ENCODE peak calls at places on chromosomes 7 and 10, in eight cellular contexts. K is NCI-H2107; E is psoas muscle; Z is CD4-positive, alpha-beta memory T cell; W is T follicular helper cell; M is GM06990; O is LoVo; L is left lung. Y is an unnamed sample.

GRCh38 chr7:111638048-111638447 is 75.8 kb upstream of the IMMP2L start:
- DNase-seq in W (no peak), K (no peak), Z (no peak), O (no peak), M (no peak), E (no peak), L (no peak), Y (no peak)

GRCh38 chr7:18513343-18513742 is 17.8 kb downstream of the HDAC9 start:
- DNase-seq in Z (no peak), M (no peak), E (no peak), O (no peak), L (no peak), K (no peak), W (no peak), Y (no peak)

GRCh38 chr10:102342958-102343357 is 52.5 kb upstream of the NFKB2 start:
- DNase-seq in M (no peak), L (no peak), Z (no peak), O (no peak), K (no peak), W (no peak), E (no peak), Y (no peak)

GRCh38 chr10:43060291-43060690 is 16.6 kb upstream of the RET start:
- DNase-seq in L (no peak), K (no peak), O (no peak), E (peak; percentile 7), Z (no peak), M (no peak), W (no peak), Y (peak; percentile 59)

GRCh38 chr10:11110499-11110898 is 92.8 kb downstream of the CELF2 start:
- DNase-seq in W (no peak), M (no peak), O (no peak), K (no peak), E (no peak), L (no peak), Z (no peak), Y (peak; percentile 14)

GRCh38 chr10:68156373-68157185 is 47.3 kb downstream of the MYPN start:
- DNase-seq in Z (peak; percentile 51), L (peak; percentile 38), M (no peak), K (no peak), W (peak; percentile 49), E (no peak), O (peak; percentile 54), Y (peak; percentile 25)

GRCh38 chr7:155232911-155233702 is 64.6 kb upstream of the INSIG1 start:
- DNase-seq in L (no peak), O (no peak), W (no peak), Z (no peak), E (no peak), M (no peak), K (no peak), Y (no peak)

GRCh38 chr7:81211617-81212016 is 292.8 kb upstream of the SEMA3C start:
- DNase-seq in O (no peak), K (no peak), Z (no peak), W (no peak), M (no peak), E (no peak), L (no peak), Y (no peak)

GRCh38 chr7:99365318-99366141 is 9.0 kb upstream of the ARPC1B start:
- DNase-seq in L (no peak), E (peak; percentile 41), Z (peak; percentile 64), W (peak; percentile 64), O (peak; percentile 19), M (no peak), K (no peak), Y (peak; percentile 55)

GRCh38 chr10:58465641-58466040 is 47.0 kb upstream of the BICC1 start:
- DNase-seq in W (no peak), E (no peak), O (no peak), K (no peak), Z (no peak), L (no peak), M (no peak), Y (no peak)

GRCh38 chr7:17965600-17965999 is 25.3 kb upstream of the SNX13 start:
- DNase-seq in L (no peak), O (peak; percentile 32), W (no peak), Z (no peak), M (no peak), K (no peak), E (no peak), Y (no peak)

GRCh38 chr7:27176343-27176731 is 2.2 kb upstream of the HOXA10 start:
- DNase-seq in M (no peak), K (no peak), Z (no peak), E (no peak), W (no peak), L (no peak), O (no peak), Y (no peak)

GRCh38 chr10:123563581-123563855 is 102.6 kb upstream of the GPR26 start:
- DNase-seq in L (no peak), W (no peak), M (no peak), Z (no peak), O (no peak), K (no peak), E (no peak), Y (no peak)

GRCh38 chr7:157339777-157340677 is 3.2 kb downstream of the DNAJB6 start:
- DNase-seq in L (no peak), E (peak; percentile 67), O (peak; percentile 70), Z (peak; percentile 73), M (no peak), W (peak; percentile 57), K (no peak), Y (peak; percentile 64)

GRCh38 chr10:86966008-86966654 is 2.2 kb upstream of the ADIRF start:
- DNase-seq in K (no peak), E (no peak), M (peak; percentile 52), O (no peak), Z (no peak), L (no peak), W (no peak), Y (no peak)

GRCh38 chr10:25425776-25426175 is 251.0 kb downstream of the GPR158 start:
- DNase-seq in W (no peak), K (no peak), O (no peak), L (no peak), Z (no peak), E (no peak), M (no peak), Y (no peak)

GRCh38 chr7:70354409-70355169 is 756.3 kb downstream of the AUTS2 start:
- DNase-seq in Z (peak; percentile 11), L (no peak), E (no peak), O (no peak), M (no peak), K (no peak), W (no peak), Y (no peak)

GRCh38 chr10:78770167-78771090 is 298.3 kb upstream of the ZMIZ1 start:
- DNase-seq in L (peak; percentile 14), W (no peak), E (no peak), Z (no peak), M (no peak), O (no peak), K (no peak), Y (no peak)

GRCh38 chr10:80196270-80196949 is 8.9 kb downstream of the ANXA11 start:
- DNase-seq in K (peak; percentile 19), M (peak; percentile 48), L (peak; percentile 80), W (peak; percentile 37), E (peak; percentile 84), O (peak; percentile 90), Z (peak; percentile 42), Y (peak; percentile 77)

GRCh38 chr7:47085491-47086275 is 496.2 kb downstream of the TNS3 start:
- DNase-seq in M (no peak), Z (no peak), L (no peak), W (no peak), O (no peak), E (no peak), K (no peak), Y (no peak)

GRCh38 chr7:40608321-40609075 is 473.7 kb downstream of the SUGCT start:
- DNase-seq in K (no peak), W (no peak), M (no peak), L (no peak), Z (no peak), O (no peak), E (no peak), Y (no peak)

GRCh38 chr7:120856621-120857352 is 1.2 kb downstream of the TSPAN12 start:
- DNase-seq in Z (peak; percentile 2), O (peak; percentile 67), E (peak; percentile 29), M (peak; percentile 70), K (no peak), W (no peak), L (peak; percentile 38), Y (peak; percentile 60)

GRCh38 chr10:116985611-116986010 is 19.4 kb downstream of the SHTN1 start:
- DNase-seq in O (no peak), W (no peak), E (no peak), L (no peak), Z (no peak), M (no peak), K (no peak), Y (no peak)

GRCh38 chr10:11036424-11037011 is 18.8 kb downstream of the CELF2 start:
- DNase-seq in K (no peak), Z (no peak), O (peak; percentile 19), L (no peak), M (no peak), E (no peak), W (no peak), Y (peak; percentile 58)

GRCh38 chr7:104971290-104972071 is 42.5 kb upstream of the KMT2E start:
- DNase-seq in L (no peak), Z (no peak), E (no peak), K (no peak), O (peak; percentile 67), W (no peak), M (no peak), Y (peak; percentile 95)

GRCh38 chr10:119542357-119542989 is at the start of gene RGS10:
- DNase-seq in Z (peak; percentile 77), O (peak; percentile 90), E (peak; percentile 75), W (peak; percentile 72), K (no peak), M (peak; percentile 87), L (peak; percentile 92), Y (peak; percentile 68)

GRCh38 chr7:85022064-85022697 is 164.7 kb downstream of the SEMA3D start:
- DNase-seq in L (no peak), E (no peak), M (no peak), K (no peak), O (no peak), W (no peak), Z (no peak), Y (no peak)

GRCh38 chr10:126935263-126935946 is 30.2 kb downstream of the DOCK1 start:
- DNase-seq in M (no peak), K (no peak), W (no peak), E (no peak), Z (no peak), O (no peak), L (no peak), Y (no peak)

GRCh38 chr7:64999165-65000004 is 7.1 kb downstream of the ERV3-1 start:
- DNase-seq in W (no peak), L (no peak), Z (no peak), E (peak; percentile 25), O (peak; percentile 62), M (peak; percentile 14), K (no peak), Y (no peak)

GRCh38 chr10:91043173-91043910 is 122.5 kb upstream of the ANKRD1 start:
- DNase-seq in K (no peak), M (no peak), L (no peak), O (peak; percentile 11), E (no peak), Z (no peak), W (no peak), Y (peak; percentile 6)

GRCh38 chr7:44607141-44608068 is 978 bp downstream of the OGDH start:
- DNase-seq in L (no peak), E (no peak), M (no peak), Z (no peak), W (no peak), K (no peak), O (no peak), Y (no peak)

GRCh38 chr7:136845899-136846465 is 22.5 kb upstream of the CHRM2 start:
- DNase-seq in Z (no peak), K (no peak), O (no peak), W (no peak), M (no peak), L (no peak), E (no peak), Y (no peak)

GRCh38 chr7:74023037-74023436 is 4.9 kb upstream of the ELN start:
- DNase-seq in K (no peak), M (no peak), L (peak; percentile 36), O (peak; percentile 29), W (no peak), Z (no peak), E (peak; percentile 80), Y (no peak)

GRCh38 chr10:52762088-52762487 is 10.5 kb downstream of the MBL2 start:
- DNase-seq in W (no peak), E (no peak), L (no peak), K (no peak), O (no peak), M (no peak), Z (no peak), Y (no peak)